ENCODE peak calls at places on chromosomes 13 and 19, in four cellular contexts. One of them, this sample, is unnamed.

GRCh38 chr19:16603090-16603489 is 24.9 kb downstream of the MED26 start:
- DNase-seq in HT1080: no peak
- DNase-seq in left cardiac atrium: no peak
- DNase-seq in lower leg skin: no peak
- DNase-seq in this sample: no peak

GRCh38 chr19:13962738-13963602 is 10.7 kb downstream of the DCAF15 start:
- DNase-seq in HT1080: no peak
- DNase-seq in left cardiac atrium: no peak
- DNase-seq in lower leg skin: no peak
- DNase-seq in this sample: no peak

GRCh38 chr13:48585456-48585840 is 52.6 kb upstream of the RCBTB2 start:
- DNase-seq in HT1080: peak; percentile 87
- DNase-seq in left cardiac atrium: peak; percentile 30
- DNase-seq in lower leg skin: peak; percentile 47
- DNase-seq in this sample: peak; percentile 55

GRCh38 chr13:36796052-36796451 is 23.0 kb upstream of the RFXAP start:
- DNase-seq in HT1080: no peak
- DNase-seq in left cardiac atrium: no peak
- DNase-seq in lower leg skin: no peak
- DNase-seq in this sample: no peak

GRCh38 chr19:38693380-38694223 is 46.2 kb downstream of the ACTN4 start:
- DNase-seq in HT1080: peak; percentile 99
- DNase-seq in left cardiac atrium: no peak
- DNase-seq in lower leg skin: no peak
- DNase-seq in this sample: no peak

GRCh38 chr19:30227661-30228112 is 144.5 kb upstream of the ZNF536 start:
- DNase-seq in HT1080: peak; percentile 38
- DNase-seq in left cardiac atrium: peak; percentile 65
- DNase-seq in lower leg skin: peak; percentile 19
- DNase-seq in this sample: peak; percentile 77

GRCh38 chr19:18057557-18057956 is 29.2 kb downstream of the IL12RB1 start:
- DNase-seq in HT1080: no peak
- DNase-seq in left cardiac atrium: peak; percentile 37
- DNase-seq in lower leg skin: peak; percentile 31
- DNase-seq in this sample: no peak

GRCh38 chr19:13154241-13154778 is 4.1 kb downstream of the IER2 start:
- DNase-seq in HT1080: peak; percentile 62
- DNase-seq in left cardiac atrium: peak; percentile 96
- DNase-seq in lower leg skin: peak; percentile 94
- DNase-seq in this sample: no peak

GRCh38 chr13:30257433-30258099 is 49.8 kb downstream of the KATNAL1 start:
- DNase-seq in HT1080: no peak
- DNase-seq in left cardiac atrium: no peak
- DNase-seq in lower leg skin: no peak
- DNase-seq in this sample: no peak

GRCh38 chr13:95185851-95186250 is 115.4 kb downstream of the ABCC4 start:
- DNase-seq in HT1080: no peak
- DNase-seq in left cardiac atrium: no peak
- DNase-seq in lower leg skin: no peak
- DNase-seq in this sample: no peak

GRCh38 chr13:50796463-50796862 is 47.0 kb downstream of the DLEU7 start:
- DNase-seq in HT1080: no peak
- DNase-seq in left cardiac atrium: no peak
- DNase-seq in lower leg skin: no peak
- DNase-seq in this sample: no peak

GRCh38 chr19:18117692-18118378 is 20.3 kb downstream of the MAST3 start:
- DNase-seq in HT1080: peak; percentile 70
- DNase-seq in left cardiac atrium: peak; percentile 92
- DNase-seq in lower leg skin: peak; percentile 68
- DNase-seq in this sample: peak; percentile 97

GRCh38 chr13:25276748-25277147 is 10.5 kb downstream of the MTMR6 start:
- DNase-seq in HT1080: peak; percentile 79
- DNase-seq in left cardiac atrium: no peak
- DNase-seq in lower leg skin: no peak
- DNase-seq in this sample: no peak

This sample was measured in frontal cortex.